ENCODE peak calls at places on chromosomes 16 and 17, in ten cellular contexts. I, E, K, M, C, G, P, L, F and Z are unnamed samples.

GRCh38 chr17:65385071-65385470 is 176.4 kb downstream of the AXIN2 start:
- DNase-seq in I (no peak), E (no peak), K (no peak), M (no peak), C (no peak), G (no peak), P (no peak), L (no peak), F (no peak), Z (no peak)

GRCh38 chr16:56558024-56558747 is 6.7 kb upstream of the MT4 start:
- DNase-seq in I (no peak), E (no peak), K (no peak), M (peak; percentile 29), C (peak; percentile 30), G (no peak), P (no peak), L (no peak), F (no peak), Z (no peak)

GRCh38 chr17:74268554-74268953 is 5.5 kb upstream of the DNAI2 start:
- DNase-seq in I (no peak), E (no peak), K (no peak), M (no peak), C (no peak), G (no peak), P (no peak), L (no peak), F (no peak), Z (no peak)

GRCh38 chr17:71024172-71024571 is 854.8 kb downstream of the KCNJ2 start:
- DNase-seq in I (no peak), E (no peak), K (no peak), M (no peak), C (no peak), G (no peak), P (no peak), L (no peak), F (no peak), Z (no peak)

GRCh38 chr16:17205279-17206139 is 265.3 kb downstream of the XYLT1 start:
- DNase-seq in I (peak; percentile 76), E (no peak), K (no peak), M (peak; percentile 57), C (no peak), G (no peak), P (no peak), L (no peak), F (no peak), Z (no peak)

GRCh38 chr16:58280846-58281301 is 14.0 kb downstream of the PRSS54 start:
- DNase-seq in I (no peak), E (no peak), K (no peak), M (no peak), C (no peak), G (no peak), P (no peak), L (no peak), F (no peak), Z (no peak)

GRCh38 chr17:37081287-37081686 is 132.5 kb downstream of the AATF start:
- DNase-seq in I (no peak), E (no peak), K (no peak), M (no peak), C (no peak), G (no peak), P (no peak), L (no peak), F (no peak), Z (no peak)

GRCh38 chr17:9356488-9356911 is 219.1 kb downstream of the STX8 start:
- DNase-seq in I (no peak), E (no peak), K (no peak), M (no peak), C (no peak), G (no peak), P (peak; percentile 34), L (no peak), F (no peak), Z (no peak)

GRCh38 chr17:47291242-47291873 is 32.4 kb upstream of the EFCAB13 start:
- DNase-seq in I (no peak), E (no peak), K (no peak), M (no peak), C (no peak), G (no peak), P (no peak), L (no peak), F (no peak), Z (no peak)

GRCh38 chr16:73976661-73977060 is 320.0 kb upstream of the PSMD7 start:
- DNase-seq in I (no peak), E (no peak), K (no peak), M (no peak), C (no peak), G (no peak), P (no peak), L (no peak), F (no peak), Z (no peak)

GRCh38 chr17:63843387-63844292 is 1.2 kb upstream of the SMARCD2 start:
- DNase-seq in I (peak; percentile 28), E (no peak), K (no peak), M (no peak), C (peak; percentile 61), G (no peak), P (no peak), L (no peak), F (no peak), Z (no peak)

GRCh38 chr17:68006797-68007196 is 10.5 kb upstream of the C17orf58 start:
- DNase-seq in I (no peak), E (no peak), K (no peak), M (no peak), C (no peak), G (no peak), P (no peak), L (no peak), F (no peak), Z (peak; percentile 28)

DNA sequence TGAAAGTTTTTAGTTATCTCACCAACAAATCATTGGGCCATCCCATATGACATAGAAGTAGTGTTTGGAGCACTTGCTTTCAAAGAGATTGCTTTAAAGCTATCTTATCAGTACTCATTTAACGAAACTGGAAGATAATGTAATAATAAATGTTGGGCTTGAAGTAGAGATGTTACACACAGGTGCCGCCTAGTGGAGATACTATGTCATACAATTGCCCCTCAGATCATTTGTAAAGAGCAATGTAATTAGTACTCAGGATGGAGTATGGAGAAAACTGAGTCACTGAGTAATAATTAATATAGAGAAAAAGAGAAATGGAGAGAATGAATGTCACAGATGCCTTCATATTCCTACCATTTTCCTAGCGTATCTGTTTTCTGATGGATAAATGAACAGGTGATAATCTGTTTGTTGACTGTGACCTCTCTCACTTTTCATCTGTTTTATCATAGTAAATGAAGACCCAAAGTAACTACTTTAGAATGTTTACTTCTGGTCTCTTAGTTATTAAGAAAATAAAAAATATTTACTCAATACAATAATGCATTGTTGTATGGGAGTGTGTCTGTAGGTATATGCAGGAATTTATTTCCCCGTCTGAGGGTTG is 80.4 kb downstream of the EFCAB5 start:
- DNase-seq in I (peak; percentile 15), E (no peak), K (no peak), M (no peak), C (no peak), G (no peak), P (peak; percentile 23), L (peak; percentile 32), F (no peak), Z (no peak)
- TF ChIP-seq CTCF in I (peak; percentile 57), E (peak; percentile 84), K (peak; percentile 70), M (peak; percentile 69), C (peak; percentile 75), G (peak; percentile 92), P (no peak), L (peak; percentile 80), F (peak; percentile 86), Z (peak; percentile 92)

GRCh38 chr16:1821861-1822611 is 4.6 kb downstream of the HAGH start:
- DNase-seq in I (no peak), E (no peak), K (no peak), M (no peak), C (no peak), G (no peak), P (no peak), L (no peak), F (no peak), Z (peak; percentile 81)

GRCh38 chr16:1820096-1820972 is 6.3 kb downstream of the HAGH start:
- DNase-seq in I (no peak), E (no peak), K (no peak), M (no peak), C (no peak), G (no peak), P (no peak), L (no peak), F (no peak), Z (peak; percentile 80)

GRCh38 chr16:1819611-1820010 is 7.0 kb downstream of the HAGH start:
- DNase-seq in I (no peak), E (no peak), K (no peak), M (no peak), C (no peak), G (no peak), P (no peak), L (no peak), F (no peak), Z (peak; percentile 74)

GRCh38 chr16:1822801-1823200 is 3.8 kb downstream of the HAGH start:
- DNase-seq in I (no peak), E (no peak), K (no peak), M (no peak), C (no peak), G (no peak), P (no peak), L (no peak), F (no peak), Z (peak; percentile 77)

GRCh38 chr16:1820973-1821290 is 5.7 kb downstream of the HAGH start:
- DNase-seq in I (no peak), E (no peak), K (no peak), M (no peak), C (no peak), G (no peak), P (no peak), L (no peak), F (no peak), Z (no peak)
- TF ChIP-seq CTCF in I (no peak), E (no peak), K (no peak), M (no peak), C (no peak), G (no peak), P (no peak), L (no peak), F (no peak), Z (no peak)

GRCh38 chr16:87190288-87191240 is 126.6 kb downstream of the C16orf95 start:
- DNase-seq in I (no peak), E (no peak), K (no peak), M (no peak), C (no peak), G (no peak), P (no peak), L (no peak), F (no peak), Z (no peak)
- TF ChIP-seq CTCF in I (no peak), E (peak; percentile 9), K (peak; percentile 15), M (no peak), C (no peak), G (peak; percentile 50), P (no peak), L (no peak), F (no peak), Z (peak; percentile 46)

DNA sequence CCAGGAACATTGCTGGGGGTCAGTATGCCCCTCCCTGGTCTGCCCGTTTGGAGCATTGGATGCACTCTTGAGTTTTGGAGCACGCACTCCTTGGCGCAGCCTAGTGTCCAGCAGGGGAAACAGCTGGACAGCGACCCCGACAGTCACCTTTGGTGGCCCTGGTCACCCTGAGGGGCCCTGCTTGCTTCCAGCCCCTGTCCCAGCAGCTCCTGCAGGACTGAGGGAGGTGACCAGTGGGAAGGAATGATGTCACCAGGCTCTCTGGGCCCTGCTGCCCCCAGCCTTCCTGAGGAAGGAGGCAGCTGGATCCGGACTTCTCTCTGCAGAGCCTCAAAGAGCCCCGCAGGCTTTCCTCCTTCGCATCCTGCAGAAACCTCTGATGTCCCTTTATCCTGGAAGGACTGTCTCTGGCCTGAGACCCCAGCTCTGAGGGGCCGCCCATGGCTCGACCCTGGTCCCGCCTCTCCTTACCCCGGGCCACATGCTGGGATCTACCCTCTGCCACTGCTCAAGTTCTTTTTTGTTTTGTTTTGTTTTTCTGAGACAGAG is 11.8 kb downstream of the ZSCAN10 start:
- DNase-seq in I (no peak), E (no peak), K (no peak), M (no peak), C (no peak), G (no peak), P (no peak), L (no peak), F (no peak), Z (no peak)
- TF ChIP-seq CTCF in I (no peak), E (peak; percentile 22), K (no peak), M (no peak), C (peak; percentile 12), G (peak; percentile 38), P (no peak), L (peak; percentile 19), F (no peak), Z (peak; percentile 58)